ENCODE peak calls at places on chromosomes 3 and 15, in ten cellular contexts. One of them, this sample, is unnamed.

GRCh38 chr3:177887475-177887874 is 648.8 kb upstream of the KCNMB2 start:
- DNase-seq in natural killer cell: no peak
- DNase-seq in body of pancreas: no peak
- DNase-seq in GM10248: peak
- DNase-seq in pancreas: no peak
- DNase-seq in HFFc6: no peak
- DNase-seq in brain microvascular endothelial cell: no peak
- DNase-seq in kidney: no peak
- DNase-seq in AG04449: no peak
- DNase-seq in A549: no peak
- DNase-seq in this sample: no peak

GRCh38 chr15:39645138-39645975 is 64.5 kb downstream of the THBS1 start:
- DNase-seq in natural killer cell: no peak
- DNase-seq in body of pancreas: no peak
- DNase-seq in GM10248: no peak
- DNase-seq in pancreas: no peak
- DNase-seq in HFFc6: no peak
- DNase-seq in brain microvascular endothelial cell: no peak
- DNase-seq in kidney: no peak
- DNase-seq in AG04449: no peak
- DNase-seq in A549: no peak
- DNase-seq in this sample: no peak

GRCh38 chr3:183698760-183699159 is 1.2 kb downstream of the YEATS2 start:
- DNase-seq in natural killer cell: no peak
- DNase-seq in body of pancreas: peak
- DNase-seq in GM10248: peak
- DNase-seq in pancreas: no peak
- DNase-seq in HFFc6: peak
- DNase-seq in brain microvascular endothelial cell: no peak
- DNase-seq in kidney: no peak
- DNase-seq in AG04449: no peak
- DNase-seq in A549: no peak
- DNase-seq in this sample: no peak

GRCh38 chr15:80268101-80268500 is 16.1 kb upstream of the CTXND1 start:
- DNase-seq in natural killer cell: no peak
- DNase-seq in body of pancreas: no peak
- DNase-seq in GM10248: no peak
- DNase-seq in pancreas: no peak
- DNase-seq in HFFc6: no peak
- DNase-seq in brain microvascular endothelial cell: no peak
- DNase-seq in kidney: no peak
- DNase-seq in AG04449: no peak
- DNase-seq in A549: no peak
- DNase-seq in this sample: no peak

GRCh38 chr3:40574661-40575060 is 49.9 kb downstream of the ZNF621 start:
- DNase-seq in natural killer cell: no peak
- DNase-seq in body of pancreas: no peak
- DNase-seq in GM10248: no peak
- DNase-seq in pancreas: no peak
- DNase-seq in HFFc6: no peak
- DNase-seq in brain microvascular endothelial cell: peak
- DNase-seq in kidney: no peak
- DNase-seq in AG04449: no peak
- DNase-seq in A549: no peak
- DNase-seq in this sample: no peak

GRCh38 chr15:61030451-61030850 is 198.7 kb downstream of the RORA start:
- DNase-seq in natural killer cell: no peak
- DNase-seq in body of pancreas: no peak
- DNase-seq in GM10248: no peak
- DNase-seq in pancreas: no peak
- DNase-seq in HFFc6: no peak
- DNase-seq in brain microvascular endothelial cell: no peak
- DNase-seq in kidney: no peak
- DNase-seq in AG04449: no peak
- DNase-seq in A549: no peak
- DNase-seq in this sample: no peak

GRCh38 chr3:42749753-42750231 is 23.3 kb downstream of the CCDC13 start:
- DNase-seq in natural killer cell: no peak
- DNase-seq in body of pancreas: peak
- DNase-seq in GM10248: peak
- DNase-seq in pancreas: no peak
- DNase-seq in HFFc6: peak
- DNase-seq in brain microvascular endothelial cell: no peak
- DNase-seq in kidney: no peak
- DNase-seq in AG04449: no peak
- DNase-seq in A549: no peak
- DNase-seq in this sample: no peak

GRCh38 chr15:87736921-87737389 is 519.6 kb downstream of the NTRK3 start:
- DNase-seq in natural killer cell: no peak
- DNase-seq in body of pancreas: no peak
- DNase-seq in GM10248: no peak
- DNase-seq in pancreas: no peak
- DNase-seq in HFFc6: peak
- DNase-seq in brain microvascular endothelial cell: no peak
- DNase-seq in kidney: no peak
- DNase-seq in AG04449: no peak
- DNase-seq in A549: no peak
- DNase-seq in this sample: no peak

GRCh38 chr15:74385442-74386132 is 18.1 kb upstream of the CYP11A1 start:
- DNase-seq in natural killer cell: no peak
- DNase-seq in body of pancreas: no peak
- DNase-seq in GM10248: no peak
- DNase-seq in pancreas: no peak
- DNase-seq in HFFc6: no peak
- DNase-seq in brain microvascular endothelial cell: no peak
- DNase-seq in kidney: peak
- DNase-seq in AG04449: no peak
- DNase-seq in A549: no peak
- DNase-seq in this sample: no peak

GRCh38 chr3:38165722-38166387 is 518 bp downstream of the OXSR1 start:
- DNase-seq in natural killer cell: no peak
- DNase-seq in body of pancreas: peak
- DNase-seq in GM10248: no peak
- DNase-seq in pancreas: no peak
- DNase-seq in HFFc6: peak
- DNase-seq in brain microvascular endothelial cell: peak
- DNase-seq in kidney: no peak
- DNase-seq in AG04449: no peak
- DNase-seq in A549: peak
- DNase-seq in this sample: no peak

GRCh38 chr15:65213241-65213640 is 2.0 kb upstream of the CILP start:
- DNase-seq in natural killer cell: no peak
- DNase-seq in body of pancreas: no peak
- DNase-seq in GM10248: no peak
- DNase-seq in pancreas: no peak
- DNase-seq in HFFc6: no peak
- DNase-seq in brain microvascular endothelial cell: no peak
- DNase-seq in kidney: no peak
- DNase-seq in AG04449: no peak
- DNase-seq in A549: no peak
- DNase-seq in this sample: no peak

GRCh38 chr3:172592898-172593669 is 69.9 kb upstream of the TNFSF10 start:
- DNase-seq in natural killer cell: no peak
- DNase-seq in body of pancreas: no peak
- DNase-seq in GM10248: no peak
- DNase-seq in pancreas: no peak
- DNase-seq in HFFc6: no peak
- DNase-seq in brain microvascular endothelial cell: no peak
- DNase-seq in kidney: no peak
- DNase-seq in AG04449: no peak
- DNase-seq in A549: no peak
- DNase-seq in this sample: no peak

GRCh38 chr3:40309925-40310635 is 573 bp downstream of the EIF1B start:
- DNase-seq in natural killer cell: no peak
- DNase-seq in body of pancreas: peak
- DNase-seq in GM10248: peak
- DNase-seq in pancreas: peak
- DNase-seq in HFFc6: peak
- DNase-seq in brain microvascular endothelial cell: no peak
- DNase-seq in kidney: no peak
- DNase-seq in AG04449: no peak
- DNase-seq in A549: peak
- DNase-seq in this sample: no peak

DNA sequence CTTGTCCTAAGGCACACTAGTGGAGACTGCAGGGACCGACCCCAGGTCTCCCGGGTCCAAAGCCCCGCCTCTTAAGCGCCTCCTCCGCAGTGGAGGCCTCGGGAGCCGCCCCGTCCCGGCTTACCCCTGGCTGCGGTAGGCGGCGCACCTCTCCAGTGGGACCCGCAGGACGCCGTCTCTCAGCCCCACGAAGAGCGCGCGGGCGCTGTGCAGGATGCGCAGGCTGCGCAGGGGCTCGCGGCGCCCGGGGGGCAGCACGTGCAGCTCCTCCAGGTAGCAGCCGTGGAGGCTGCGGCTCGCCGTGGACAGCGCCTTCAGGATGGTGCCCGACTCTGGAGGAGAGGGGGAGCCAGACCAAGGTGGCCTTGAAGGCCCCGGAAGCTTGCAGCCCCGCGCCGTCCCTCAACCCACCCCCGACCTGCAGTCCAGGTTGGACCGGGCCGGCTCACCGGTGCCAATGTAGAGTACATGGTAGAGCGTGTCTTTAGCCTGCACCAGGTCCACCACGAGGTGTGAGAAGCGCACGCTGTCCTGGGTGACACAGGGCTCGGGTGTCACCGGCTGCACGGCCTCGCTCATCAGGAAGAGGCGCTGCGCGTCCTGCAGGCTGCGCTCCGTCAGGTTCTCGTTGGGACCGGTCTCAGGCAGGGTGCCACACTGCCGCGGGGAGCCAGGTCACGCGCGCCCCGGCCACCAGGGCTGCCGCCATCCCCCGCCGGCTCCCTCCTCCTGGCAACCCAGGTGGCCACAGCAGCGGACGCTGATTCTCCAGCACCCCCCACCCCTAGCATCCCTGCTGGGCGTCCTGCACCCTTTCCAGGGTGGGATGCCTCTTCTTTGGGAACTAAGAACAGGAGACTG is 105.5 kb downstream of the SEMA5B start:
- DNase-seq in natural killer cell: no peak
- DNase-seq in body of pancreas: no peak
- DNase-seq in GM10248: no peak
- DNase-seq in pancreas: peak
- DNase-seq in HFFc6: no peak
- DNase-seq in brain microvascular endothelial cell: no peak
- DNase-seq in kidney: peak
- DNase-seq in AG04449: no peak
- DNase-seq in A549: peak
- DNase-seq in this sample: no peak
- TF ChIP-seq CTCF in natural killer cell: no peak
- TF ChIP-seq CTCF in body of pancreas: no peak
- TF ChIP-seq CTCF in GM10248: no peak
- TF ChIP-seq CTCF in pancreas: no peak
- TF ChIP-seq CTCF in HFFc6: no peak
- TF ChIP-seq CTCF in brain microvascular endothelial cell: no peak
- TF ChIP-seq CTCF in kidney: no peak
- TF ChIP-seq CTCF in AG04449: no peak
- TF ChIP-seq CTCF in A549: no peak
- TF ChIP-seq CTCF in this sample: no peak

GRCh38 chr15:19973718-19974117 is 567.9 kb downstream of the GOLGA6L6 start:
- DNase-seq in natural killer cell: no peak
- DNase-seq in body of pancreas: no peak
- DNase-seq in GM10248: no peak
- DNase-seq in pancreas: no peak
- DNase-seq in HFFc6: no peak
- DNase-seq in brain microvascular endothelial cell: no peak
- DNase-seq in kidney: no peak
- DNase-seq in AG04449: no peak
- DNase-seq in A549: no peak
- DNase-seq in this sample: no peak
- TF ChIP-seq CTCF in natural killer cell: no peak
- TF ChIP-seq CTCF in body of pancreas: no peak
- TF ChIP-seq CTCF in GM10248: no peak
- TF ChIP-seq CTCF in pancreas: no peak
- TF ChIP-seq CTCF in HFFc6: no peak
- TF ChIP-seq CTCF in brain microvascular endothelial cell: no peak
- TF ChIP-seq CTCF in kidney: no peak
- TF ChIP-seq CTCF in AG04449: no peak
- TF ChIP-seq CTCF in A549: no peak
- TF ChIP-seq CTCF in this sample: no peak

DNA sequence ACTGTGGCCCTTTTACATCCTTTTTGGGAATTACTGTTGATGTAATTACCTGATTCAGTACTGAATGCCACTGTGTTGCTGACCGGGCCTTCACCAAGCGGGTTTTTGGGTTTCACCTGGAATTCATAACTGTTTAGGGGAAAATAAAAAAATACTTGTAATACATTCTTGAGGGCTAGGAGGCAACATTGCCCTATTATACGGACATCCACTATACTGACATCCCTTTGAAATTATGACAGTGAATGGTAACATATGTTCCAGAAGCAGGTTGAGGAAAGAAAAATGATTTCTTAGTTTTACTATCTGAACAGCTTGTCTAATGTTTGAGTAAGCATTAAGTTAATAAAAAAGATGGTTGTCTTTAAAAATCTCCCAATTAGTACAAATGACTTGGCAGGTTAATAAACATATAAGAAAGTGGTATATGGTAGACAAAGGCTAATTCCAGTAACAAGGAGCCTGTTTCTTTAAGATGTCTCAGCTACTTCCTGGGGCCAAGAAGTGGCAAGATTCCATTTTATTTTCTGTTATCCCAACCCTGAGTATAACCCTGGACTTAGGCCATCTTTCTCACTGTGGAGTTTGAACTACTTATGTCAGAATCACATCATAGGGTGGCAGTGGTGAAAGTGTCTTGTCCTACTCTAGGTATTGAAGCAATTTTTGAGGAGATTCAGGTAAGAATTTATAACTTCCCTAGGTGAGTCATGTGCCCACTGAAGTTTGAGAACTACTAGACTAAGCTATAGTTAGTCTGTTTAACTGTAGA is 45.5 kb downstream of the TFG start:
- DNase-seq in natural killer cell: no peak
- DNase-seq in body of pancreas: no peak
- DNase-seq in GM10248: no peak
- DNase-seq in pancreas: no peak
- DNase-seq in HFFc6: no peak
- DNase-seq in brain microvascular endothelial cell: no peak
- DNase-seq in kidney: no peak
- DNase-seq in AG04449: no peak
- DNase-seq in A549: no peak
- DNase-seq in this sample: no peak
- TF ChIP-seq CTCF in natural killer cell: no peak
- TF ChIP-seq CTCF in body of pancreas: no peak
- TF ChIP-seq CTCF in GM10248: no peak
- TF ChIP-seq CTCF in pancreas: no peak
- TF ChIP-seq CTCF in HFFc6: no peak
- TF ChIP-seq CTCF in brain microvascular endothelial cell: no peak
- TF ChIP-seq CTCF in kidney: no peak
- TF ChIP-seq CTCF in AG04449: no peak
- TF ChIP-seq CTCF in A549: no peak
- TF ChIP-seq CTCF in this sample: no peak

DNA sequence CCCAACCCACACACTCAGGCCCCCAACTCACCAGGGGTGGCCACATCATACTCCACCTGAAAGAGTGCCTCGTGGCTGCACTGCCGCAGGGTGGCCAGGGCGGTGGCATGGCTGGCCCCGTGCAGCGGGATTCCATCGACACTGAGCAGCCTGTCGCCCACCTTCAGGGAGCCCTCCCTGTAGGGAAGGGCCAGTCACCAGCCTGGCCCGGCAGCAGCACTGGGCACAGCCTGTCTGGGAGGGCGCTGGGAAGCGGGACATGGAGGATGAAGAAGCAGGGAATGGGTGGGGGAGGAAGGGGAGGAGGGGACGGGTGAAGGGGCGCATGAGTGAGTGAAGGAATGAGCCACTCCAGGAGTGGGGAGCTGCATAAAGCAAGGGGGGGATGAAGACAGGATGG is 18.5 kb downstream of the GRIP2 start:
- DNase-seq in natural killer cell: no peak
- DNase-seq in body of pancreas: no peak
- DNase-seq in GM10248: no peak
- DNase-seq in pancreas: peak
- DNase-seq in HFFc6: no peak
- DNase-seq in brain microvascular endothelial cell: no peak
- DNase-seq in kidney: peak
- DNase-seq in AG04449: no peak
- DNase-seq in A549: no peak
- DNase-seq in this sample: no peak
- TF ChIP-seq CTCF in natural killer cell: no peak
- TF ChIP-seq CTCF in body of pancreas: no peak
- TF ChIP-seq CTCF in GM10248: no peak
- TF ChIP-seq CTCF in pancreas: no peak
- TF ChIP-seq CTCF in HFFc6: no peak
- TF ChIP-seq CTCF in brain microvascular endothelial cell: no peak
- TF ChIP-seq CTCF in kidney: no peak
- TF ChIP-seq CTCF in AG04449: no peak
- TF ChIP-seq CTCF in A549: no peak
- TF ChIP-seq CTCF in this sample: no peak